ENCODE peak calls at places on chromosomes 16 and 17, in six cellular contexts. A is neural progenitor cell, H is hepatocyte, B is heart right ventricle, K is endothelial cell of umbilical vein, I is vagina. P is an unnamed sample.

GRCh38 chr17:14156689-14157088 is 80.0 kb downstream of the CDRT15 start:
- DNase-seq in A (no peak), H (peak), B (no peak), K (no peak), I (no peak), P (no peak)

GRCh38 chr17:59154335-59154720 is 658 bp downstream of the SKA2 start:
- DNase-seq in A (peak), H (peak), B (peak), K (no peak), I (peak), P (peak)

GRCh38 chr17:75067856-75068255 is 19.9 kb upstream of the SLC16A5 start:
- DNase-seq in A (no peak), H (no peak), B (no peak), K (no peak), I (no peak), P (no peak)

GRCh38 chr17:30969989-30970680 is 704 bp upstream of the RNF135 start:
- DNase-seq in A (peak), H (peak), B (no peak), K (no peak), I (no peak), P (peak)

GRCh38 chr17:10836966-10837599 is 804 bp downstream of the PIRT start:
- DNase-seq in A (no peak), H (no peak), B (no peak), K (no peak), I (no peak), P (no peak)

GRCh38 chr17:79562117-79562805 is 48.6 kb downstream of the RBFOX3 start:
- DNase-seq in A (no peak), H (no peak), B (no peak), K (no peak), I (no peak), P (no peak)

GRCh38 chr17:156094-156621 is 18.8 kb downstream of the SCGB1C2 start:
- DNase-seq in A (no peak), H (no peak), B (no peak), K (no peak), I (no peak), P (no peak)

GRCh38 chr16:72932677-72933335 is 115.1 kb downstream of the ZFHX3 start:
- DNase-seq in A (no peak), H (no peak), B (no peak), K (no peak), I (no peak), P (no peak)

GRCh38 chr17:74803971-74804370 is 27.8 kb upstream of the NAT9 start:
- DNase-seq in A (no peak), H (no peak), B (no peak), K (no peak), I (no peak), P (no peak)

GRCh38 chr17:9907883-9908648 is 3.0 kb upstream of the RCVRN start:
- DNase-seq in A (no peak), H (no peak), B (no peak), K (no peak), I (no peak), P (no peak)

GRCh38 chr16:21150375-21151001 is at the start of gene DNAH3:
- DNase-seq in A (no peak), H (no peak), B (no peak), K (no peak), I (no peak), P (peak)

GRCh38 chr17:823501-823902 is 41.3 kb downstream of the MRM3 start:
- DNase-seq in A (no peak), H (no peak), B (no peak), K (no peak), I (no peak), P (no peak)

GRCh38 chr16:46721885-46722284 is 26.3 kb downstream of the MYLK3 start:
- DNase-seq in A (no peak), H (no peak), B (no peak), K (no peak), I (no peak), P (no peak)

GRCh38 chr17:28724500-28725165 is 1.4 kb downstream of the TLCD1 start:
- DNase-seq in A (no peak), H (no peak), B (no peak), K (no peak), I (no peak), P (no peak)

GRCh38 chr17:3896108-3897099 is 3.6 kb upstream of the CAMKK1 start:
- DNase-seq in A (no peak), H (no peak), B (no peak), K (no peak), I (no peak), P (no peak)

GRCh38 chr17:10092595-10092994 is 105.8 kb downstream of the GAS7 start:
- DNase-seq in A (no peak), H (no peak), B (no peak), K (no peak), I (no peak), P (no peak)

GRCh38 chr16:66954097-66954659 is 6.9 kb upstream of the CES3 start:
- DNase-seq in A (peak), H (peak), B (peak), K (peak), I (no peak), P (peak)

GRCh38 chr17:78125138-78125913 is 3.2 kb downstream of the TMC6 start:
- DNase-seq in A (no peak), H (no peak), B (no peak), K (no peak), I (no peak), P (no peak)

GRCh38 chr16:2904100-2904921 is 7.4 kb upstream of the FLYWCH1 start:
- DNase-seq in A (peak), H (peak), B (peak), K (peak), I (no peak), P (peak)

GRCh38 chr17:75525806-75526554 is 483 bp downstream of the LLGL2 start:
- DNase-seq in A (peak), H (peak), B (no peak), K (no peak), I (no peak), P (peak)

GRCh38 chr16:48143816-48144215 is 12.0 kb downstream of the ABCC12 start:
- DNase-seq in A (no peak), H (no peak), B (no peak), K (no peak), I (no peak), P (no peak)

GRCh38 chr16:15033309-15033707 is 22.6 kb downstream of the NTAN1 start:
- DNase-seq in A (no peak), H (peak), B (peak), K (no peak), I (no peak), P (no peak)

GRCh38 chr16:65782537-65783290 is 583.8 kb upstream of the CDH5 start:
- DNase-seq in A (no peak), H (no peak), B (no peak), K (peak), I (no peak), P (no peak)

GRCh38 chr16:10646581-10647263 is 48.0 kb downstream of the TEKT5 start:
- DNase-seq in A (no peak), H (no peak), B (no peak), K (no peak), I (no peak), P (peak)

GRCh38 chr17:68697850-68698313 is 96.7 kb upstream of the FAM20A start:
- DNase-seq in A (no peak), H (no peak), B (no peak), K (no peak), I (no peak), P (no peak)

GRCh38 chr17:18981642-18982424 is 22.7 kb downstream of the FAM83G start:
- DNase-seq in A (peak), H (peak), B (no peak), K (peak), I (no peak), P (peak)

GRCh38 chr17:4229627-4230026 is 34.2 kb downstream of the ANKFY1 start:
- DNase-seq in A (no peak), H (peak), B (peak), K (no peak), I (no peak), P (no peak)

GRCh38 chr17:50314456-50315011 is 31.4 kb upstream of the XYLT2 start:
- DNase-seq in A (no peak), H (no peak), B (no peak), K (no peak), I (no peak), P (no peak)

GRCh38 chr16:77991701-77992100 is 30.6 kb upstream of the CLEC3A start:
- DNase-seq in A (no peak), H (no peak), B (no peak), K (no peak), I (no peak), P (no peak)

GRCh38 chr16:56883586-56883985 is 18.6 kb downstream of the SLC12A3 start:
- DNase-seq in A (no peak), H (no peak), B (no peak), K (no peak), I (no peak), P (no peak)

GRCh38 chr17:7403902-7404736 is at the start of gene TMEM256:
- DNase-seq in A (peak), H (peak), B (peak), K (peak), I (peak), P (peak)
- TF ChIP-seq CTCF in A (peak), H (no peak), B (peak), K (no peak), I (no peak), P (no peak)

GRCh38 chr16:88835818-88836217 is 20.9 kb downstream of the GALNS start:
- DNase-seq in A (no peak), H (no peak), B (no peak), K (no peak), I (no peak), P (no peak)

GRCh38 chr16:88835383-88835782 is 21.4 kb downstream of the GALNS start:
- DNase-seq in A (no peak), H (no peak), B (no peak), K (no peak), I (no peak), P (no peak)

GRCh38 chr16:88838566-88838965 is 18.2 kb downstream of the GALNS start:
- DNase-seq in A (no peak), H (no peak), B (no peak), K (no peak), I (no peak), P (no peak)

GRCh38 chr16:88837806-88838205 is 18.9 kb downstream of the GALNS start:
- DNase-seq in A (no peak), H (no peak), B (no peak), K (no peak), I (no peak), P (no peak)

GRCh38 chr16:88836791-88837190 is 20.0 kb downstream of the GALNS start:
- DNase-seq in A (no peak), H (no peak), B (no peak), K (no peak), I (no peak), P (no peak)
- TF ChIP-seq CTCF in A (no peak), H (no peak), B (no peak), K (no peak), I (no peak), P (no peak)

DNA sequence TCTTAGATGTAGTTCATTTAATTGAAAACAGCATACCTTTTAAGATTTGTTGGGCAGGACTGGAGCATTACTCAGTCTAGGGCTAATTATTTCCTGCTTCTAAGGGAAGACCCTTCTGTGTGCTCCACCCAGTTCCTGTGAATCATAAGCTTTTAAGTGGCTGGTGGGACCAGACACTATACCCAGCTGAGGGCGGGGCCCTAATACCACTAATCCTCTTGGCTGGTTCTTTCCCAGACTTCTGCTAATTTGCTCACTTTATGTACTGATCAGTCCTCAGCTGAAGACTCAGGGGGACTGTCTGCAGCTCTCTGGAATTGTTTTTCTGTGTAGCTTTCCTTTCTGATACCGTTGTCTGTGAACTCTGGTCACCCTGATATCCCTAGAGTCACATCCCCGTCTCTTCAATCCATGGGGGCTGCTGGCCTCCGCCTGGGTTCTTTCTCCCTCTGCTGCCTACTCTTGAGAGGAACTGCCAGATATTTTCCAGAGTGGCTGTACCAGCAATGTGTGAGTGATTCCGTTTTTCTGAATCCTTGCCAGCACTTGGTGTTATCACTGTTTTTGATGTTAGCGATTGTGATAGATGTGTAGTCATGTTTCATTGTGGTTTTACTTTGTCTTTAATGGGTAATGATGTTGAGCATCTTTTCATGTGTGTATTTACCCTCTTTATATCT is 35.1 kb downstream of the MFSD11 start:
- DNase-seq in A (peak), H (peak), B (no peak), K (peak), I (no peak), P (peak)
- TF ChIP-seq CTCF in A (no peak), H (no peak), B (no peak), K (no peak), I (no peak), P (no peak)

DNA sequence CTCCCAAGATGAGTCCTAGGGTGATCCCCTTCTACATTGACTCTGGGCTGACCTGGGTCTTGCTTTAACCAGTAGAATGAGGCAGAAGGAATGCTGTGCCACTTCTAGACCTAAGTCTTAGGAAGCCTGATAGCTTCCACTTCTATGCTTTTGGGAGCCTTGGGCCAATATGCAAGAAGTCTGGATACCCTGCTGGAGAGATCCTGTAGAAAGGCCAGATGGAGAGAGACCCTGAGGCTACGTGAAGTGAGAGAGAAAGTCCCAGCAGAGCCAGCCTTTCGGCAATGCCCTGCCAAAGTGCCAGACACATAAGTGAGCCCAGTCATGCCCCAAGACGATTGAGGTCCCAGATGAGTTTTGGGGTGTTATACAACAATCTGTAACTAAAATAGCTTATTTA is 1.7 kb downstream of the KRT222 start:
- DNase-seq in A (no peak), H (no peak), B (no peak), K (no peak), I (no peak), P (no peak)
- TF ChIP-seq CTCF in A (no peak), H (no peak), B (no peak), K (no peak), I (no peak), P (no peak)

DNA sequence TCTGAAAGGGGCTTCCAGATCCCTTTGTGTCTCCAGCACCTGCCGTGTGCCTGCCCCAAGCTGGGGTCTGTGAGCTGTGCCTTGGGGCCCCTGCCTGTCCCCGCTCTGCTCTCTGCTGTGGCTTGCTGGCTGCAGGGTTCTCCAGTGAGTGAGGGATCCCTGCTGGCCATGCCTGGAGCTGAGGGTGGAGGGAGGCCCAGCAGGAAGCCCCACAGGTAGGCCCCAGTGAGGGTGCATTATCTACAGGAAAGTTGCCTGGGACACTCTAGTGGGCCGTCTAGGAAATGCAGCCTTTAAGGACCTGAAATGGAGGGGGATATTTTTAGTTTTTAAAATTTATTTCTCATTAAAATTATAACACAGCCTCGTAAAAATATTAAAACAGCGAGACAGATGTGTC is 50.9 kb downstream of the JPH3 start:
- DNase-seq in A (no peak), H (peak), B (no peak), K (no peak), I (no peak), P (peak)
- TF ChIP-seq CTCF in A (peak), H (peak), B (peak), K (peak), I (no peak), P (peak)

DNA sequence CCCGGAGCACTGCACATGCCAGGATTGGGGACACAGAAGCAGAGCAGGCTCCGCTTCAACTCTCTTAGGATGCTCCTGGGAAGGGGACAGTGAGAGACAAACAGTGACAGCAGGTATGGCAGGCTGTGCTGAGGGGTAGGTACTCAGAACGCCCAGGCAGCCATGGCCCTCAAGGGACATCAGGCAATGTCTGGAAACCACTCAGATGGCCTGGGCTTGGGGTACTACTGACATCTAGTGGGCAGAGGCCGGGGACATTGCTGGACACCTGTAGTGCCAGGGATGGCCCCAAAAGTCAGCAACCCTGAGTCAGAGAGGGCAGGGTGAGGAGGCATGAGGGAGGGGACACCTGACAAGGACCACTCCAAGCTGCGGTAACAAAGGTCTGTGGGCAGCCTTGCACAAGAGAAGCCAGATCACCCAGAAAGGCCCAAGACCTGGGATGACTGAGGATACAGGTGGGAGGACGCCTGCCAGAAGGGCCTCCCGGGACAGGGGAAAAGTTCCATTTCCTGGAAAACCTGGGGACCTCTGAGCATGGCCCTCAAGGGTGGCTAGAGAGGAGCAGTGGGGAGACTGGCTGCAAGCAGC is 21.2 kb downstream of the PEMT start:
- DNase-seq in A (peak), H (peak), B (peak), K (peak), I (no peak), P (peak)
- TF ChIP-seq CTCF in A (peak), H (peak), B (peak), K (peak), I (no peak), P (peak)

DNA sequence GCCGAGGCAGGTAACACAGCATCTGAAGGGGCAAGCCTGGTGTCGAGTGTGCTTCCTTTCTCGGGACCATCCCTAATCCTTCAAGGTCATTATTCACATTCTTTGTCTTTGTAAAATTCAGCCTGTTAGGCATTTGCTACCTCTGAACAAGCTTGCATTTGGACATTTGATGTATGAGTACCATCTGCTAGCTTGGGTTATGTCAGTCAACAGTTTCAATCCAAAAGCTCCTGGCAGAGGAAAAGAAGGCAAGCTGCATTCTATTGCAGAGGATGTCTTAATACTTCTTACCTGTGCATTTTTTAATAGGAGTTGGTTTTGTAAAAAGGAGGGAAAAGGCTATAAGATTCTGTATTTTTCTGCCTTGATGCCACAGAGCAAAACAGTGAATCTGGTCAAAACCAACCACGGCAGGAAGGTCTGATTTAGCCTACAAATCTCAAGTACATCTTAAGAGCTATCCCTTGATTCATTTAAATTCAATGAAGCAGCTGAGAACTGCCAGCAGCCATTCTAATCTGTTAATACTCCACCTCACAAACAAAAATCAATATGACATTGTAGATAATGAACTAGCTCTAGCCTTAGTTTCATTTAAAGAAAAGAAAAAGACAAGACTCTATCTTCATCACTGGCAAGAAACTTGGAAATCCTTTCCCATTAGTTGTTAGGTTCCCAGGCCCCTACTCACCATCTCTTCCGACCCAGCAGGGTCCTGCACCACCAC is 39.0 kb downstream of the TEX2 start:
- DNase-seq in A (no peak), H (no peak), B (no peak), K (no peak), I (no peak), P (no peak)
- TF ChIP-seq CTCF in A (no peak), H (no peak), B (no peak), K (no peak), I (no peak), P (no peak)

GRCh38 chr17:36628576-36628975 is 27.2 kb downstream of the MRM1 start:
- DNase-seq in A (no peak), H (no peak), B (no peak), K (no peak), I (no peak), P (no peak)

GRCh38 chr17:36627101-36627500 is 25.7 kb downstream of the MRM1 start:
- DNase-seq in A (peak), H (no peak), B (no peak), K (no peak), I (no peak), P (no peak)

GRCh38 chr17:36631022-36631421 is 29.6 kb downstream of the MRM1 start:
- DNase-seq in A (no peak), H (no peak), B (no peak), K (no peak), I (no peak), P (no peak)

GRCh38 chr17:36629970-36630369 is 28.6 kb downstream of the MRM1 start:
- DNase-seq in A (no peak), H (no peak), B (no peak), K (no peak), I (no peak), P (no peak)

GRCh38 chr17:36629252-36629847 is 28.0 kb downstream of the MRM1 start:
- DNase-seq in A (peak), H (peak), B (peak), K (peak), I (no peak), P (peak)
- TF ChIP-seq CTCF in A (peak), H (peak), B (peak), K (peak), I (peak), P (peak)